ENCODE peak calls at places on chromosomes 5 and 9, in eight cellular contexts. One of them, this sample, is unnamed. For H3K9me3, the result is how much of the 10 kb centered on the place peaks cover.

GRCh38 chr5:140293091-140293996 is 9.6 kb downstream of the PFDN1 start:
- DNase-seq in PC-9: no peak
- DNase-seq in K562: no peak
- DNase-seq in astrocyte: no peak
- DNase-seq in endodermal cell: no peak
- DNase-seq in lower lobe of right lung: no peak
- DNase-seq in tibial nerve: no peak
- DNase-seq in PC-3: no peak
- DNase-seq in this sample: no peak

GRCh38 chr5:95327211-95327610 is 42.3 kb upstream of the MCTP1 start:
- DNase-seq in K562: no peak
- DNase-seq in tibial nerve: no peak
- DNase-seq in astrocyte: peak
- DNase-seq in endodermal cell: no peak
- DNase-seq in PC-3: peak
- DNase-seq in PC-9: no peak
- DNase-seq in lower lobe of right lung: no peak
- DNase-seq in this sample: no peak

GRCh38 chr5:76867827-76868693 is 18.2 kb downstream of the S100Z start:
- DNase-seq in tibial nerve: peak
- DNase-seq in lower lobe of right lung: no peak
- DNase-seq in endodermal cell: peak
- DNase-seq in astrocyte: peak
- DNase-seq in K562: peak
- DNase-seq in PC-9: peak
- DNase-seq in PC-3: peak
- DNase-seq in this sample: peak

GRCh38 chr9:76610009-76610352 is 151.0 kb downstream of the GCNT1 start:
- DNase-seq in tibial nerve: peak
- DNase-seq in astrocyte: peak
- DNase-seq in PC-3: no peak
- DNase-seq in K562: no peak
- DNase-seq in endodermal cell: no peak
- DNase-seq in lower lobe of right lung: peak
- DNase-seq in PC-9: no peak
- DNase-seq in this sample: no peak

GRCh38 chr5:112885001-112885400 is 23.9 kb downstream of the SRP19 start:
- DNase-seq in endodermal cell: no peak
- DNase-seq in PC-3: no peak
- DNase-seq in tibial nerve: no peak
- DNase-seq in astrocyte: no peak
- DNase-seq in lower lobe of right lung: no peak
- DNase-seq in K562: no peak
- DNase-seq in PC-9: no peak
- DNase-seq in this sample: no peak

GRCh38 chr9:36995927-36996471 is 38.1 kb downstream of the PAX5 start:
- DNase-seq in lower lobe of right lung: no peak
- DNase-seq in PC-9: peak
- DNase-seq in endodermal cell: peak
- DNase-seq in PC-3: peak
- DNase-seq in astrocyte: peak
- DNase-seq in K562: peak
- DNase-seq in tibial nerve: no peak
- DNase-seq in this sample: peak

GRCh38 chr5:117131048-117131679 is 556.5 kb upstream of the SEMA6A start:
- DNase-seq in lower lobe of right lung: no peak
- DNase-seq in astrocyte: no peak
- DNase-seq in K562: no peak
- DNase-seq in PC-9: no peak
- DNase-seq in tibial nerve: no peak
- DNase-seq in PC-3: no peak
- DNase-seq in endodermal cell: no peak
- DNase-seq in this sample: no peak

GRCh38 chr9:76374702-76375543 is 19.3 kb downstream of the RFK start:
- DNase-seq in K562: no peak
- DNase-seq in PC-9: peak
- DNase-seq in tibial nerve: peak
- DNase-seq in PC-3: peak
- DNase-seq in astrocyte: peak
- DNase-seq in endodermal cell: peak
- DNase-seq in lower lobe of right lung: peak
- DNase-seq in this sample: peak

GRCh38 chr9:117744856-117745389 is 40.7 kb downstream of the TLR4 start:
- DNase-seq in astrocyte: peak
- DNase-seq in K562: no peak
- DNase-seq in tibial nerve: no peak
- DNase-seq in lower lobe of right lung: peak
- DNase-seq in PC-3: no peak
- DNase-seq in PC-9: no peak
- DNase-seq in endodermal cell: no peak
- DNase-seq in this sample: no peak

GRCh38 chr5:124736814-124737186 is 9.6 kb downstream of the ZNF608 start:
- DNase-seq in PC-9: no peak
- DNase-seq in endodermal cell: no peak
- DNase-seq in PC-3: no peak
- DNase-seq in lower lobe of right lung: no peak
- DNase-seq in K562: no peak
- DNase-seq in tibial nerve: no peak
- DNase-seq in astrocyte: no peak
- DNase-seq in this sample: no peak

GRCh38 chr5:62937661-62938558 is 359.3 kb downstream of the LRRC70 start:
- DNase-seq in PC-9: no peak
- DNase-seq in endodermal cell: no peak
- DNase-seq in PC-3: peak
- DNase-seq in K562: no peak
- DNase-seq in astrocyte: peak
- DNase-seq in tibial nerve: peak
- DNase-seq in lower lobe of right lung: no peak
- DNase-seq in this sample: no peak

GRCh38 chr5:128674837-128675446 is 136.9 kb upstream of the FBN2 start:
- DNase-seq in endodermal cell: peak
- DNase-seq in PC-9: peak
- DNase-seq in K562: peak
- DNase-seq in tibial nerve: peak
- DNase-seq in lower lobe of right lung: no peak
- DNase-seq in astrocyte: peak
- DNase-seq in PC-3: peak
- DNase-seq in this sample: peak

GRCh38 chr5:138495351-138495750 is 30.1 kb downstream of the EGR1 start:
- DNase-seq in PC-3: no peak
- DNase-seq in PC-9: no peak
- DNase-seq in lower lobe of right lung: no peak
- DNase-seq in astrocyte: no peak
- DNase-seq in tibial nerve: no peak
- DNase-seq in K562: no peak
- DNase-seq in endodermal cell: no peak
- DNase-seq in this sample: no peak

GRCh38 chr5:87401626-87402025 is 11.1 kb downstream of the CCNH start:
- DNase-seq in K562: no peak
- DNase-seq in endodermal cell: no peak
- DNase-seq in lower lobe of right lung: no peak
- DNase-seq in PC-9: no peak
- DNase-seq in PC-3: no peak
- DNase-seq in astrocyte: no peak
- DNase-seq in tibial nerve: no peak
- DNase-seq in this sample: no peak

DNA sequence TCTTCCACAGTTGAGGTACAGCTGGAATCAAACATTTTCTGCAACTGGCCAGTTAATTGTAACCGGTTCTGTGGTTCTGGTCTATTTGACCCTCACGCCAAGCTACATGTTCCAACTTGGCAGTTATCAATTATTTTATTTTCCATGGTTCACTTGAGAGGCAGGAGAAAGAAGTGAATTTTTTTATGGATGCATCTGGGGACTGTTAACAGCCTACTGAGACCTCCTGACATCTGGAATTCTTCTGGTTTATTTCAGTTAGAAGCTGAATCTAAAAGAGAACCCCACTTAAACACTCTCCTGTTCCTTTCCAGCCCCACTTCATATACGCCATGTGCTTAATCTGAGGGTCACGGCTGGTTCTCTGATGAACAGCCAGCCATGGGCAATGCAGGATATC is 372.3 kb downstream of the DNAH5 start:
- DNase-seq in K562: no peak
- DNase-seq in astrocyte: no peak
- DNase-seq in endodermal cell: no peak
- DNase-seq in PC-3: no peak
- DNase-seq in PC-9: no peak
- DNase-seq in tibial nerve: no peak
- DNase-seq in lower lobe of right lung: no peak
- DNase-seq in this sample: no peak
- H3K9me3 ChIP-seq in K562: under half
- H3K9me3 ChIP-seq in astrocyte: under half
- H3K9me3 ChIP-seq in endodermal cell: under half
- H3K9me3 ChIP-seq in PC-3: under half
- H3K9me3 ChIP-seq in PC-9: under half
- H3K9me3 ChIP-seq in tibial nerve: under half
- H3K9me3 ChIP-seq in lower lobe of right lung: under half
- H3K9me3 ChIP-seq in this sample: under half

DNA sequence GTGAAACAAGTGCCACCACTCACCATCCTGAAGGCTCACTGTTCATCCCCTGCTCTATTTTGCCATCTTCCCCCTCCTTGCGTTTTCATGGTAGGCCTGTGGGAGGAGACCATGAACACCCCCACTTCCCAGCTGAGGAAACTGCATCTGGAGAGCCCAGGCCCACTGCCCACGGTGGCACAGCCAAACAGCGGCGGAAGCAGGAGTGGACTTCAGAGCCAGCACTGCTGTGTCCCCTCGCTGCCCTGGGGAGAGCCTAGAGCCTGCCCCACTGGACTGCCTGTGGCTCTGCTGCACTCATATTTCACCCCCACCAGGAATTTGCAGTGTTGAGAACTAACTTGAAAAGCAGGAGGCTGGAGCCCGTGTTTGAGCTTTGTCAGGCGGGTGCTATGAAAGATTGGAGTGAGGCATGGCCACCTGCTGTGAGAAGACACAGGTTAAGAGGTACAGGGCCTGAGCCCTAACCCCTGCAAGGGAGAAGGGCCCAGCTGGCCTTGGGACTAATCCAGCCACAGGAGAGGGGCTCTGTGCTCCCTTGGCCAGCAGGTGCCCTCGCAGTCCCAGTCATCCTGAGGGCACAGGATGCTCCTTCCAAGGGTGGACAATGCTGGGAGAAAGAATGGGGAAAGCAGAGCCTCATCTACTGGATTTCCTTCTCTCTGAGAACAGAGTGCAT is 79.0 kb downstream of the MACROH2A1 start:
- DNase-seq in PC-9: no peak
- DNase-seq in endodermal cell: peak
- DNase-seq in PC-3: no peak
- DNase-seq in K562: no peak
- DNase-seq in tibial nerve: no peak
- DNase-seq in astrocyte: no peak
- DNase-seq in lower lobe of right lung: no peak
- DNase-seq in this sample: peak
- TF ChIP-seq CTCF in PC-9: peak
- TF ChIP-seq CTCF in endodermal cell: peak
- TF ChIP-seq CTCF in PC-3: peak
- TF ChIP-seq CTCF in K562: no peak
- TF ChIP-seq CTCF in tibial nerve: no peak
- TF ChIP-seq CTCF in astrocyte: no peak
- TF ChIP-seq CTCF in lower lobe of right lung: no peak
- TF ChIP-seq CTCF in this sample: peak

GRCh38 chr9:138073408-138073807 is 195.8 kb downstream of the CACNA1B start:
- DNase-seq in K562: no peak
- DNase-seq in PC-9: no peak
- DNase-seq in endodermal cell: peak
- DNase-seq in tibial nerve: no peak
- DNase-seq in lower lobe of right lung: no peak
- DNase-seq in PC-3: no peak
- DNase-seq in astrocyte: no peak
- DNase-seq in this sample: no peak
- H3K9me3 ChIP-seq in K562: under half
- H3K9me3 ChIP-seq in PC-9: under half
- H3K9me3 ChIP-seq in endodermal cell: under half
- H3K9me3 ChIP-seq in tibial nerve: under half
- H3K9me3 ChIP-seq in lower lobe of right lung: under half
- H3K9me3 ChIP-seq in PC-3: under half
- H3K9me3 ChIP-seq in astrocyte: under half
- H3K9me3 ChIP-seq in this sample: under half

DNA sequence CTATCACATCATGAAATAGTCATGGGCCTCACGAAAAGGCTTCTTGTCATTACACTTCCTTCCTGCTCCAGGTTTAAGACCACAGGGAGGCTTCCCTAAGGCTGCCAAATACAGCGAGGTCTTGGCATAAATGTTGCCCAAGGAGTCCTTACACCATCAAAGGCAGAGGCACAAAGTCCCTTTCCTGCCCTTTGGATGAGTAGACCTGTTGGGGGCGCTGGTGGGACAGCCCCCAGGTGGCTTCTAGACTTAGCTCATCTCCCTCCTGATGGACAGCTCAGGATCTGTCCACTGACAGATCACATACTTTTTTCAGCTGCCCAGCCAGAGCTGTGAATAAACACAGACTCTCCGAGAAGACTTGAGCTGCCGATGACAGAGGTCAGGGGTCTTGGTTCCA is 15.5 kb upstream of the MEGF9 start:
- DNase-seq in PC-9: no peak
- DNase-seq in tibial nerve: no peak
- DNase-seq in astrocyte: no peak
- DNase-seq in K562: peak
- DNase-seq in endodermal cell: peak
- DNase-seq in PC-3: peak
- DNase-seq in lower lobe of right lung: no peak
- DNase-seq in this sample: peak
- TF ChIP-seq CTCF in PC-9: peak
- TF ChIP-seq CTCF in tibial nerve: no peak
- TF ChIP-seq CTCF in astrocyte: no peak
- TF ChIP-seq CTCF in K562: peak
- TF ChIP-seq CTCF in endodermal cell: peak
- TF ChIP-seq CTCF in PC-3: peak
- TF ChIP-seq CTCF in lower lobe of right lung: no peak
- TF ChIP-seq CTCF in this sample: peak

GRCh38 chr5:122785294-122785693 is 10.4 kb downstream of the SNX2 start:
- DNase-seq in K562: no peak
- DNase-seq in tibial nerve: no peak
- DNase-seq in PC-9: no peak
- DNase-seq in astrocyte: no peak
- DNase-seq in lower lobe of right lung: no peak
- DNase-seq in endodermal cell: no peak
- DNase-seq in PC-3: no peak
- DNase-seq in this sample: no peak
- H3K9me3 ChIP-seq in K562: under half
- H3K9me3 ChIP-seq in tibial nerve: under half
- H3K9me3 ChIP-seq in PC-9: under half
- H3K9me3 ChIP-seq in astrocyte: under half
- H3K9me3 ChIP-seq in lower lobe of right lung: under half
- H3K9me3 ChIP-seq in endodermal cell: under half
- H3K9me3 ChIP-seq in PC-3: under half
- H3K9me3 ChIP-seq in this sample: under half

This sample was measured in WERI-Rb-1.